ENCODE peak calls at places on chromosome 13, in four cellular contexts. O, T, Y and E are unnamed samples.

GRCh38 chr13:38849316-38849715 is 141.3 kb downstream of the STOML3 start:
- DNase-seq in T (peak), Y (no peak), O (no peak), E (no peak)

GRCh38 chr13:20826810-20827560 is 53.2 kb upstream of the EEF1AKMT1 start:
- DNase-seq in O (no peak), T (no peak), Y (no peak), E (peak)

GRCh38 chr13:51520524-51520923 is 63.7 kb upstream of the WDFY2 start:
- DNase-seq in T (peak), O (no peak), Y (no peak), E (peak)

GRCh38 chr13:39415003-39415402 is 188.0 kb downstream of the LHFPL6 start:
- DNase-seq in O (peak), T (peak), Y (no peak), E (peak)

GRCh38 chr13:41199061-41199460 is 4.7 kb upstream of the KBTBD7 start:
- DNase-seq in T (no peak), Y (no peak), O (no peak), E (no peak)

GRCh38 chr13:44715287-44716224 is 139.4 kb upstream of the TSC22D1 start:
- DNase-seq in Y (no peak), T (peak), O (no peak), E (peak)

GRCh38 chr13:95784161-95784880 is 107.4 kb downstream of the DNAJC3 start:
- DNase-seq in O (peak), T (peak), Y (no peak), E (peak)

GRCh38 chr13:44710576-44710975 is 134.4 kb upstream of the TSC22D1 start:
- DNase-seq in Y (no peak), T (peak), O (peak), E (peak)

GRCh38 chr13:38830442-38831045 is 143.7 kb downstream of the FREM2 start:
- DNase-seq in Y (no peak), O (no peak), T (no peak), E (no peak)

GRCh38 chr13:30341815-30342570 is 34.6 kb upstream of the KATNAL1 start:
- DNase-seq in T (peak), O (peak), Y (peak), E (peak)

GRCh38 chr13:42066542-42066941 is 18.1 kb downstream of the DGKH start:
- DNase-seq in O (no peak), Y (no peak), T (peak), E (peak)

GRCh38 chr13:112010714-112011113 is 56.2 kb upstream of the SOX1 start:
- DNase-seq in O (no peak), Y (no peak), T (no peak), E (no peak)

GRCh38 chr13:72638059-72638815 is 89.2 kb downstream of the MZT1 start:
- DNase-seq in Y (no peak), O (no peak), T (no peak), E (no peak)

GRCh38 chr13:24273926-24274325 is 35.5 kb upstream of the C1QTNF9 start:
- DNase-seq in T (no peak), Y (no peak), O (no peak), E (no peak)

GRCh38 chr13:24275041-24275440 is 34.3 kb upstream of the C1QTNF9 start:
- DNase-seq in O (no peak), Y (no peak), T (no peak), E (no peak)

GRCh38 chr13:24276310-24276709 is 33.1 kb upstream of the C1QTNF9 start:
- DNase-seq in O (no peak), T (no peak), Y (no peak), E (no peak)

GRCh38 chr13:24272452-24273161 is 36.8 kb upstream of the C1QTNF9 start:
- DNase-seq in Y (no peak), O (peak), T (no peak), E (no peak)

GRCh38 chr13:24274452-24274971 is 34.9 kb upstream of the C1QTNF9 start:
- DNase-seq in Y (peak), O (no peak), T (no peak), E (no peak)
- H3K4me3 ChIP-seq in Y (no peak), O (no peak), T (no peak), E (no peak)

GRCh38 chr13:113034451-113035208 is 65.6 kb downstream of the MCF2L start:
- DNase-seq in Y (peak), O (no peak), T (peak), E (peak)

GRCh38 chr13:113033054-113033453 is 64.0 kb downstream of the MCF2L start:
- DNase-seq in T (no peak), O (no peak), Y (no peak), E (no peak)

GRCh38 chr13:113036401-113036800 is 67.4 kb downstream of the MCF2L start:
- DNase-seq in Y (no peak), T (no peak), O (no peak), E (no peak)

GRCh38 chr13:113033498-113033897 is 64.5 kb downstream of the MCF2L start:
- DNase-seq in Y (no peak), O (no peak), T (no peak), E (no peak)

GRCh38 chr13:113035209-113035800 is 66.3 kb downstream of the MCF2L start:
- DNase-seq in O (no peak), T (no peak), Y (no peak), E (no peak)
- TF ChIP-seq CTCF in O (no peak), T (no peak), Y (no peak), E (no peak)

GRCh38 chr13:33676700-33677048 is 141.3 kb upstream of the RFC3 start:
- DNase-seq in Y (peak), O (peak), T (peak), E (peak)
- H3K4me3 ChIP-seq in Y (peak), O (peak), T (peak), E (peak)

GRCh38 chr13:107450931-107451330 is 764.4 kb downstream of the LIG4 start:
- DNase-seq in Y (no peak), O (no peak), T (peak), E (peak)
- TF ChIP-seq CTCF in Y (no peak), O (no peak), T (no peak), E (no peak)

DNA sequence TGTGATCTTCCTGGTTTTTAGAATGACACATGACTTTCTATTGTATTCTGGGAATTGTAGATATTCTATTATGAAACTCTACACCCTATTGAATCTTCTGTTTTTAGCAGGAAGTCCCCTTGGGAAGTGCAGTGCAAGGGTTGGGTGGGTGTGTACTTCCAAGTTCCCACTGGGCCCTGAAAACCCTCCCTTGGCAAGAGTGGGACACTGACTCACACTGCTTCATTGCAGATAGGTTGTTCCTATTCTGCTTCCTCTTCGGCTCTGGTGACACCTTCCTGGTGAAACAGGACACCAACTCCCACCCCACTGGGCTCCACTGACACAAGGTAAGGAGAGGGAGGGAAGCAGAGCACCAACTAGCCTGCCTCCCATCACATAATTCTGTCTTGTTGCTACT is 121.8 kb downstream of the KCTD12 start:
- DNase-seq in T (peak), Y (peak), O (no peak), E (no peak)
- H3K4me3 ChIP-seq in T (no peak), Y (no peak), O (no peak), E (no peak)

DNA sequence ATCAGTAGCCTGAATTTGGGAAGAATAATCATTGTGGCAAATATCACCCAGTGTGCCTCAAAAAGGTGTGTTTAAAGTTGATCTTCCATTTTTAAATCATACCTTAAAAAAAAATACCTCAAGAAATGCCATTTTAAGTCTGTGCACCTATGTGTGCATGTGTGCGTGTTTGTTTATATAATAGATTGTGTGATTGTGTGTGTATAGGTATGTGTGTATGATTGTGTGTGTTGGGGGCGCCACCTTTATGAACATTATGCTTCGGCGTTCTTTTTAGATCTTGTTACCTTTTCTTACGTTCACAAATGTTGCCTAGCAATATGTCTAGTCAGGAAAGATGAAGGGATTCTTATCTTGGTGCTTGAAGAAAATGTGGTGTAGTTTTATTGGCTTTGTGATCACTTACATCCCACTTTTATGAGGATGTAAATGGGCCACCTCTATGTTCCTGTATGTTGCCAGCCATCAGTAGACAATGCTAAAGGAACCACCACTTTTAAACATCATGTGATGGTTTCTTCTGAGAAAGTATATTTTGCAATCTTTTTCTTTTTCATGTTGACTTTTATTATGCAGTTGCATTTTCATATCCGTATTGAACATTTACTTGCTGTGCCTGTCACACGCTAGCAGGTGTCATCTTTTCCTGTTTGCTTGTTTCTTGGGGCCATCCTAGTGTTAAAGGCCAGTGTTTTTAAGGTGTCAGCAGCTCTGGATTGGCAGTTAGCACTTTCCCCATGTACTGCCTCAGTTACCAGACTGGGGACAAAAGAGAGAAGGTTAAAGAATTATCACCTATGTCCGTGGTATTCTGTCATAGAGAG is 2.2 kb upstream of the IRS2 start:
- DNase-seq in T (no peak), Y (no peak), O (no peak), E (no peak)
- TF ChIP-seq CTCF in T (no peak), Y (no peak), O (no peak), E (no peak)